ENCODE peak calls at places on chromosomes 3 and 15, in six cellular contexts. E is astrocyte of the spinal cord; C is astrocyte of the cerebellum; F is stimulated activated CD4-positive, alpha-beta T cell treated with anti-CD3 and anti-CD28 coated beads, Interleukin-12 subunit alpha, Interleukin-12 subunit beta, amount 100 ng/mL, for 4 hours; I is kidney glomerular epithelial cell; O is smooth muscle cell of the brain vasculature. W is an unnamed sample.

GRCh38 chr3:118146658-118147375 is 887.8 kb downstream of the IGSF11 start:
- DNase-seq in O (no peak), C (no peak), F (no peak), I (no peak), E (no peak), W (no peak)

GRCh38 chr3:139108253-139108969 is 63.7 kb upstream of the PRR23C start:
- DNase-seq in C (no peak), O (no peak), E (no peak), F (no peak), I (no peak), W (no peak)

GRCh38 chr3:71064288-71064975 is 519.1 kb downstream of the FOXP1 start:
- DNase-seq in I (peak; percentile 19), O (no peak), C (no peak), F (peak; percentile 51), E (peak; percentile 81), W (peak; percentile 66)

GRCh38 chr3:60954049-60954448 is 297.2 kb downstream of the FHIT start:
- DNase-seq in F (no peak), I (no peak), E (peak; percentile 40), O (no peak), C (peak; percentile 32), W (no peak)

GRCh38 chr3:123258811-123259420 is 57.2 kb downstream of the SEC22A start:
- DNase-seq in I (peak; percentile 63), C (peak; percentile 60), F (no peak), E (peak; percentile 65), O (peak; percentile 24), W (peak; percentile 30)

GRCh38 chr3:28139967-28140634 is 101.3 kb upstream of the CMC1 start:
- DNase-seq in F (no peak), I (no peak), C (no peak), O (no peak), E (no peak), W (no peak)

GRCh38 chr3:197019021-197019420 is 10.6 kb downstream of the MELTF start:
- DNase-seq in E (no peak), F (no peak), C (no peak), I (no peak), O (no peak), W (no peak)

GRCh38 chr3:4670352-4670751 is 177.2 kb downstream of the ITPR1 start:
- DNase-seq in O (no peak), F (no peak), C (no peak), E (no peak), I (no peak), W (no peak)

GRCh38 chr15:39429898-39430357 is 151.0 kb upstream of the THBS1 start:
- DNase-seq in O (no peak), I (peak; percentile 52), C (peak; percentile 93), E (peak; percentile 92), F (no peak), W (peak; percentile 3)

GRCh38 chr3:10310578-10310977 is 10.3 kb downstream of the SEC13 start:
- DNase-seq in O (no peak), E (no peak), C (no peak), F (no peak), I (no peak), W (no peak)

GRCh38 chr3:54213910-54214309 is 91.6 kb downstream of the CACNA2D3 start:
- DNase-seq in E (no peak), F (no peak), O (no peak), C (no peak), I (peak; percentile 79), W (peak; percentile 28)

GRCh38 chr15:70492240-70493177 is 270.8 kb downstream of the UACA start:
- DNase-seq in F (peak; percentile 61), O (no peak), I (peak; percentile 90), E (peak; percentile 93), C (peak; percentile 91), W (peak; percentile 80)

GRCh38 chr3:174337227-174337626 is 521.9 kb upstream of the NAALADL2 start:
- DNase-seq in E (no peak), I (no peak), F (no peak), O (no peak), C (no peak), W (no peak)

GRCh38 chr15:63135804-63136203 is 14.1 kb downstream of the LACTB start:
- DNase-seq in O (no peak), I (peak; percentile 69), C (peak; percentile 37), F (no peak), E (peak; percentile 66), W (peak; percentile 61)

GRCh38 chr15:71008250-71008870 is 106.9 kb upstream of the THSD4 start:
- DNase-seq in C (no peak), O (no peak), E (no peak), I (no peak), F (no peak), W (no peak)

GRCh38 chr15:68650901-68651709 is 72.3 kb downstream of the CORO2B start:
- DNase-seq in F (peak; percentile 41), O (no peak), E (no peak), I (no peak), C (no peak), W (no peak)

GRCh38 chr3:167480748-167481147 is 6.9 kb upstream of the SERPINI2 start:
- DNase-seq in C (no peak), O (no peak), F (no peak), E (no peak), I (no peak), W (no peak)

GRCh38 chr15:68210821-68211655 is 5.9 kb upstream of the CALML4 start:
- DNase-seq in F (peak; percentile 56), C (peak; percentile 35), I (no peak), E (peak; percentile 46), O (no peak), W (no peak)

GRCh38 chr3:8500208-8500961 is 1.2 kb upstream of the LMCD1 start:
- DNase-seq in E (peak; percentile 62), O (no peak), F (no peak), I (peak; percentile 77), C (peak; percentile 60), W (peak; percentile 64)

GRCh38 chr3:30855390-30855789 is 39.1 kb downstream of the GADL1 start:
- DNase-seq in I (no peak), E (peak; percentile 8), O (peak; percentile 17), F (no peak), C (peak; percentile 20), W (no peak)

GRCh38 chr15:90388462-90389182 is 580 bp downstream of the IQGAP1 start:
- DNase-seq in F (peak; percentile 40), C (no peak), O (no peak), I (peak; percentile 51), E (peak; percentile 43), W (no peak)

GRCh38 chr15:40103124-40103858 is 5.4 kb downstream of the BMF start:
- DNase-seq in C (no peak), I (peak; percentile 15), O (no peak), F (no peak), E (peak; percentile 80), W (peak; percentile 70)

GRCh38 chr15:69979269-69979668 is 118.4 kb downstream of the TLE3 start:
- DNase-seq in E (no peak), C (no peak), I (peak; percentile 15), O (no peak), F (no peak), W (peak; percentile 82)

GRCh38 chr15:81475471-81475870 is 101.5 kb upstream of the TMC3 start:
- DNase-seq in I (no peak), O (no peak), F (no peak), C (no peak), E (no peak), W (no peak)

GRCh38 chr15:70748281-70748747 is 15.0 kb downstream of the UACA start:
- DNase-seq in E (no peak), I (no peak), F (no peak), C (no peak), O (no peak), W (no peak)

GRCh38 chr3:126498936-126499335 is 18.6 kb downstream of the UROC1 start:
- DNase-seq in F (no peak), O (no peak), E (no peak), C (no peak), I (no peak), W (no peak)

GRCh38 chr3:133834621-133835417 is 29.2 kb downstream of the SRPRB start:
- DNase-seq in C (no peak), I (no peak), F (no peak), O (no peak), E (no peak), W (no peak)

GRCh38 chr15:62895139-62895866 is 147.2 kb upstream of the TPM1 start:
- DNase-seq in F (no peak), I (peak; percentile 87), E (peak; percentile 92), C (no peak), O (peak; percentile 80), W (peak; percentile 89)

GRCh38 chr3:48226959-48227358 is 3.7 kb downstream of the CAMP start:
- DNase-seq in O (no peak), E (no peak), C (no peak), F (no peak), I (no peak), W (no peak)

GRCh38 chr15:77107068-77107467 is 36.2 kb upstream of the TSPAN3 start:
- DNase-seq in I (no peak), E (peak; percentile 49), O (peak; percentile 75), F (no peak), C (no peak), W (no peak)

GRCh38 chr3:197520311-197521276 is 35.2 kb downstream of the BDH1 start:
- DNase-seq in F (no peak), O (no peak), E (peak; percentile 51), I (peak; percentile 93), C (no peak), W (peak; percentile 98)

GRCh38 chr3:30370681-30371271 is 235.6 kb upstream of the TGFBR2 start:
- DNase-seq in C (peak; percentile 51), F (no peak), E (peak; percentile 71), I (no peak), O (peak; percentile 53), W (peak; percentile 75)

GRCh38 chr3:133494469-133494868 is 79.0 kb upstream of the CDV3 start:
- DNase-seq in O (no peak), F (no peak), C (no peak), E (no peak), I (no peak), W (no peak)

GRCh38 chr3:185648396-185648795 is 62.3 kb downstream of the SENP2 start:
- DNase-seq in E (no peak), F (no peak), I (no peak), C (no peak), O (no peak), W (no peak)

GRCh38 chr3:16332904-16333426 is 68.0 kb downstream of the OXNAD1 start:
- DNase-seq in I (no peak), O (no peak), C (no peak), F (no peak), E (peak; percentile 59), W (no peak)

GRCh38 chr15:93617443-93617842 is 528.4 kb upstream of the RGMA start:
- DNase-seq in E (no peak), O (no peak), C (no peak), I (no peak), F (no peak), W (no peak)